ENCODE peak calls at places on chromosomes 2 and 18, in ten cellular contexts. K is breast epithelium, P is prostate gland, H is GM12891, Z is endothelial cell of umbilical vein, Y is Panc1, V is K562, Q is stomach, F is HCT116, N is GM12878. T is an unnamed sample.

GRCh38 chr2:1758774-1759610 is 14.7 kb upstream of the PXDN start:
- DNase-seq in Q (peak; percentile 21), F (no peak), K (no peak), V (no peak), N (no peak), Y (no peak), H (no peak), P (no peak), Z (no peak), T (no peak)

GRCh38 chr2:3624059-3624794 is 29.3 kb downstream of the COLEC11 start:
- DNase-seq in N (peak; percentile 46), K (no peak), Q (peak; percentile 16), H (no peak), V (no peak), F (no peak), P (no peak), Z (no peak), Y (no peak), T (peak; percentile 49)

GRCh38 chr2:14220101-14220500 is 412.4 kb upstream of the LRATD1 start:
- DNase-seq in K (no peak), P (no peak), Z (no peak), F (no peak), V (no peak), Y (no peak), H (no peak), Q (no peak), N (no peak), T (no peak)

GRCh38 chr2:120877409-120877808 is 141.7 kb downstream of the GLI2 start:
- DNase-seq in F (no peak), K (no peak), Y (no peak), H (no peak), P (no peak), Q (no peak), V (no peak), Z (no peak), N (no peak), T (no peak)

GRCh38 chr2:53033416-53033815 is 734.2 kb upstream of the CHAC2 start:
- DNase-seq in Y (no peak), V (no peak), K (no peak), H (no peak), N (no peak), Q (no peak), F (no peak), Z (no peak), P (no peak), T (no peak)

GRCh38 chr18:13136689-13137040 is 81.9 kb upstream of the LDLRAD4 start:
- DNase-seq in N (no peak), H (no peak), V (no peak), Y (no peak), K (no peak), P (no peak), Z (peak; percentile 13), Q (no peak), F (no peak), T (no peak)

GRCh38 chr2:208280933-208281332 is 14.9 kb downstream of the PIKFYVE start:
- DNase-seq in P (no peak), Q (no peak), N (no peak), Y (no peak), H (no peak), V (no peak), K (no peak), Z (no peak), F (no peak), T (no peak)

GRCh38 chr2:159600752-159601151 is 15.6 kb downstream of the BAZ2B start:
- DNase-seq in N (no peak), P (no peak), Q (no peak), V (no peak), K (no peak), Z (peak; percentile 28), F (peak; percentile 80), H (no peak), Y (no peak), T (no peak)

DNA sequence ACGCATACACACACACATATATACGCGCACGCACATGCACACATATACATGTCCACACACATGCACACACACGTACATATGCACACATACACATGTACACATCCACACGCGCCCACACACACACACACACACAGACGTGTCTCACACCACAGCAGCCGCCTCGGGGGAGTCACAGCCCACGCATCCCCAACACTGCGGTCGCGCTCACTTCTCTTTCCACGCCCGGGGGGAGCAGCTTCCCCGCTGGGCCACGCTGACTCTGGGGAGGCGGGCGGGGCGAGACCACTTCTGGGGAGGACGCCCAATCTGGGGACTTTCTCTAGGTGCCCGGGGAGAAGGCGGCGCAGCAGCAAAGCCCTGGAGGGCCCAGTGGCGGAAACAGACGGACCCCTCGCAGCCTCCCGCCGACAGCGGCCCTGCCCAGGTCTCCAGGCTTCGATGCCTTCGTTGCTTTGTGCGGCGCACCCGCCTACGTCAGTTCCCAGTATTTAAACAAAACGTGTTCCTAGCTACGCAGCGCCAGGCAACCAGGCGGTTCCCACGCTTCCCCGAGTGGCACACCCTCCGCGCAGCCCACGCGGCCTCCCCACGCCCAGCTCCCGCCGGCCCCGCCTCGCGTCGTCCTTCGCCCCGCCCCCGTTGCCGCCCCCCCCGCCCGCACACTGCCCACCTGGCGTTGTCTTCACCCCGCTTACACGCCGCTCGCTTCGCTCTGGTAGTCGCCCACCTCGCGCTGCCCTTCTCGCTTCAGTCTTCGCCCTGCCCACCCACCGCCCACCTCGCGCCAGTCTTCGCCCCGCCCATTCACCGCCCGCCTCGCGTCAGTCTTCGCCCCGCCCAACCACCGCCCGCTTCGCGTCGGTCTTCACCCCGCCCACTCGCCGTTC is 810 bp upstream of the RBFA start:
- DNase-seq in K (peak; percentile 61), N (no peak), H (no peak), Z (no peak), P (peak; percentile 16), F (no peak), Y (no peak), V (peak; percentile 18), Q (no peak), T (no peak)
- TF ChIP-seq POLR2AphosphoS5 in K (peak; percentile 50), N (peak; percentile 55), H (no peak), Z (peak; percentile 38), P (peak; percentile 39), F (no peak), Y (peak; percentile 70), V (no peak), Q (no peak), T (no peak)

GRCh38 chr18:3448845-3449701 is 899 bp upstream of the TGIF1 start:
- DNase-seq in P (peak; percentile 86), F (peak; percentile 70), Y (no peak), V (peak; percentile 75), Z (peak; percentile 86), H (peak; percentile 50), K (peak; percentile 91), N (peak; percentile 44), Q (peak; percentile 81), T (peak; percentile 98)

GRCh38 chr18:3444954-3445353 is 5.0 kb upstream of the TGIF1 start:
- DNase-seq in Z (no peak), Y (no peak), Q (no peak), N (no peak), F (no peak), P (no peak), H (no peak), V (no peak), K (no peak), T (no peak)

GRCh38 chr18:3449702-3450357 is at the start of gene TGIF1:
- DNase-seq in Q (peak; percentile 83), V (peak; percentile 85), H (no peak), K (peak; percentile 90), N (no peak), P (peak; percentile 93), Y (no peak), Z (peak; percentile 76), F (peak; percentile 70), T (peak; percentile 92)

GRCh38 chr18:3447895-3448844 is 1.8 kb upstream of the TGIF1 start:
- DNase-seq in Q (peak; percentile 94), F (peak; percentile 92), Y (no peak), H (peak; percentile 60), Z (peak; percentile 99), V (peak; percentile 92), N (peak; percentile 19), K (peak; percentile 97), P (peak; percentile 97), T (peak; percentile 98)

GRCh38 chr18:3447035-3447894 is 2.7 kb upstream of the TGIF1 start:
- DNase-seq in N (no peak), H (no peak), F (no peak), Z (peak; percentile 74), Q (peak; percentile 37), K (peak; percentile 54), P (no peak), Y (no peak), V (peak; percentile 55), T (no peak)
- TF ChIP-seq POLR2AphosphoS5 in N (no peak), H (no peak), F (peak; percentile 15), Z (peak; percentile 13), Q (peak; percentile 17), K (no peak), P (no peak), Y (peak; percentile 48), V (no peak), T (no peak)

DNA sequence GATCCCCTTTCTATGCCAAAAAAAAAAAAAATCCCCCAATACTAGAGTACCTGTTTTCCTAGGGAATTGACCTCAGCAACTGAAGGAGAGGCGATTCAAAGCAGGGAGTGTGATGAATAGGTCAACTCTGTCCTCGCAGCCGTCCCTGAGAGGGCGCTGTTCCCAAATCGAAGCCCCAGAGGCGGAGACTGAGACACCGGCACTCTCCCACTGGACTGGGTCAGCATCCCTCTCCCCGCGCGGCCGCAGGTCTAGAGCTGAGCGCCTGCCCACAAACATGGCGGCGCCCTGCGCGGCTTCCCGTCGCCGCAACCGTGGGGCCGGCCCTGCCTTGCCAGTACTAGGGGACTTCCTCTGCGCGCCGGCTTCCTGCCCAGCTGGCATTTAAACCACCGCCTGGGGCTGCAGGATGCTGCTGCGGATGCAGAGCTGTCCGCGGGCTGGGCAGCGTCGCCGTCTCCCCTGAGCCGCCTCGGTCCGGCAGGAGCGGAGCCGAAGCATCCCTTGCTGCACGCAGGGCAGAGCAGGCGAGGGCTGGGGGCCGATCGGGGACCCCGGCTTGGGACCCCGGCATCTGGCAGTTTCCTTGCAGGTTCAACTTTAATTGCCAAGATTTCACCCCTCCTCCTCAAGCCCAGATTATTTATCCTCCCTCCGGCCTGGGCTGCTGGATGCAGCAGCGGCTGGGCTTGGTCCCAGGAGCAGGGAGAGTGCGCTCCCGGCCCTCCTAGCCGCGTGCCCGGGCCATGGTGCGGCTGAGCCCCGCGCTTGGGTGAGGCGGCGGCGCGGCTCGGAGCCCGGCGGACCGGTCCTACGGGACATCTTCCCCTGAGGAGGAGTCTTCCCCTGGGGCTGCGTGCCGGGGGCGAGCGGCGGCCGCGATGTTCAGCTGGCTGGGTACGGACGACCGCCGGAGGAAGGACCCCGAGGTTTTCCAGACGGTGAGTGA is at the start of gene EHD3:
- DNase-seq in H (peak; percentile 65), K (peak; percentile 74), Z (peak; percentile 82), Y (peak; percentile 20), F (no peak), P (peak; percentile 83), N (no peak), Q (peak; percentile 83), V (peak; percentile 67), T (peak; percentile 94)
- TF ChIP-seq POLR2AphosphoS5 in H (no peak), K (peak; percentile 30), Z (no peak), Y (no peak), F (no peak), P (peak; percentile 57), N (no peak), Q (no peak), V (no peak), T (peak; percentile 74)

GRCh38 chr18:74509856-74510769 is 13.9 kb downstream of the CNDP2 start:
- DNase-seq in N (no peak), K (no peak), Q (peak; percentile 24), H (no peak), Z (no peak), V (no peak), P (no peak), Y (no peak), F (no peak), T (no peak)

GRCh38 chr18:74512321-74513053 is 16.3 kb downstream of the CNDP2 start:
- DNase-seq in H (no peak), K (no peak), P (no peak), Z (no peak), N (no peak), Q (peak; percentile 20), V (no peak), F (no peak), Y (no peak), T (no peak)

GRCh38 chr18:74513149-74513882 is 17.2 kb downstream of the CNDP2 start:
- DNase-seq in V (no peak), H (no peak), Y (no peak), N (no peak), Q (peak; percentile 21), P (no peak), K (no peak), F (no peak), Z (no peak), T (no peak)

GRCh38 chr18:74510770-74511095 is 14.6 kb downstream of the CNDP2 start:
- DNase-seq in Y (no peak), N (no peak), Z (no peak), F (no peak), K (no peak), P (no peak), Q (no peak), V (no peak), H (no peak), T (no peak)

GRCh38 chr18:74511823-74512222 is 15.7 kb downstream of the CNDP2 start:
- DNase-seq in N (no peak), K (no peak), Q (peak; percentile 23), Z (no peak), P (no peak), F (no peak), H (no peak), Y (no peak), V (no peak), T (peak; percentile 74)
- TF ChIP-seq POLR2AphosphoS5 in N (peak; percentile 43), K (no peak), Q (no peak), Z (no peak), P (no peak), F (no peak), H (peak; percentile 24), Y (no peak), V (no peak), T (no peak)